ENCODE peak calls at places on chromosomes 7 and 10, in four cellular contexts. S is transverse colon, N is prostate gland, W is psoas muscle. R is an unnamed sample.

GRCh38 chr10:56090914-56091540 is 270.0 kb downstream of the ZWINT start:
- DNase-seq in S (no peak), W (no peak), N (no peak), R (no peak)

GRCh38 chr7:47493971-47494370 is 87.9 kb downstream of the TNS3 start:
- DNase-seq in N (no peak), W (no peak), S (no peak), R (no peak)

GRCh38 chr7:47045169-47045568 is 536.7 kb downstream of the TNS3 start:
- DNase-seq in N (peak), S (no peak), W (peak), R (peak)

GRCh38 chr7:157560258-157560654 is 223.5 kb downstream of the DNAJB6 start:
- DNase-seq in S (no peak), N (no peak), W (no peak), R (peak)

GRCh38 chr7:138325434-138325833 is 134.6 kb upstream of the TRIM24 start:
- DNase-seq in N (no peak), S (no peak), W (no peak), R (no peak)

GRCh38 chr10:94747137-94747536 is 15.3 kb upstream of the CYP2C19 start:
- DNase-seq in S (no peak), N (no peak), W (no peak), R (no peak)

GRCh38 chr7:79897166-79897565 is 237.5 kb upstream of the GNAI1 start:
- DNase-seq in W (no peak), N (no peak), S (no peak), R (no peak)

GRCh38 chr10:31101123-31101522 is 69.5 kb upstream of the ZNF438 start:
- DNase-seq in W (no peak), S (no peak), N (no peak), R (no peak)

GRCh38 chr7:72268826-72269225 is 143.3 kb downstream of the CALN1 start:
- DNase-seq in W (no peak), S (no peak), N (no peak), R (no peak)

GRCh38 chr10:117544729-117545140 is 2.2 kb downstream of the EMX2 start:
- DNase-seq in N (no peak), S (no peak), W (no peak), R (no peak)

GRCh38 chr10:100970914-100971811 is 1.9 kb downstream of the SEMA4G start:
- DNase-seq in S (peak), W (peak), N (no peak), R (no peak)

GRCh38 chr7:125316451-125316850 is 386.8 kb upstream of the POT1 start:
- DNase-seq in N (no peak), S (no peak), W (no peak), R (no peak)

GRCh38 chr7:122092964-122093797 is 50.9 kb downstream of the AASS start:
- DNase-seq in S (peak), N (peak), W (peak), R (peak)

GRCh38 chr7:102122026-102122425 is 164.6 kb upstream of the SH2B2 start:
- DNase-seq in N (no peak), W (no peak), S (no peak), R (no peak)

GRCh38 chr7:34162676-34163075 is 257.3 kb downstream of the BMPER start:
- DNase-seq in N (no peak), S (no peak), W (no peak), R (no peak)

GRCh38 chr10:7397049-7397448 is 13.8 kb downstream of the SFMBT2 start:
- DNase-seq in W (no peak), N (no peak), S (no peak), R (no peak)

GRCh38 chr7:80548790-80549530 is 37.1 kb upstream of the GNAT3 start:
- DNase-seq in W (no peak), N (no peak), S (no peak), R (no peak)

GRCh38 chr7:100401811-100402210 is 26.7 kb downstream of the ZCWPW1 start:
- DNase-seq in W (no peak), S (no peak), N (no peak), R (no peak)

GRCh38 chr10:84683550-84683949 is 355.2 kb downstream of the CCSER2 start:
- DNase-seq in S (no peak), N (no peak), W (no peak), R (no peak)

GRCh38 chr10:86303626-86304025 is 63.0 kb downstream of the GRID1 start:
- DNase-seq in N (no peak), S (no peak), W (no peak), R (no peak)

GRCh38 chr7:70579397-70580097 is 552.4 kb upstream of the GALNT17 start:
- DNase-seq in N (no peak), W (no peak), S (no peak), R (no peak)

GRCh38 chr7:137771679-137772078 is 75.1 kb downstream of the DGKI start:
- DNase-seq in W (no peak), S (no peak), N (no peak), R (no peak)

GRCh38 chr7:5582532-5582935 is 158.9 kb upstream of the TNRC18 start:
- DNase-seq in S (no peak), W (no peak), N (no peak), R (no peak)

GRCh38 chr7:94049615-94050014 is 45.5 kb upstream of the BET1 start:
- DNase-seq in N (no peak), W (no peak), S (no peak), R (no peak)

GRCh38 chr10:100828744-100829102 is 83.3 kb downstream of the PAX2 start:
- DNase-seq in S (no peak), N (no peak), W (no peak), R (no peak)

GRCh38 chr7:157527235-157527634 is 190.4 kb downstream of the DNAJB6 start:
- DNase-seq in S (no peak), W (peak), N (no peak), R (no peak)

GRCh38 chr7:3641556-3641955 is 340.5 kb downstream of the SDK1 start:
- DNase-seq in N (no peak), W (no peak), S (no peak), R (no peak)

GRCh38 chr10:130801276-130801675 is 510.2 kb downstream of the TCERG1L start:
- DNase-seq in N (no peak), S (no peak), W (no peak), R (no peak)

GRCh38 chr10:29239569-29240472 is 49.0 kb upstream of the LYZL1 start:
- DNase-seq in S (no peak), N (no peak), W (no peak), R (no peak)
- TF ChIP-seq CTCF in S (no peak), N (peak), W (peak), R (no peak)

DNA sequence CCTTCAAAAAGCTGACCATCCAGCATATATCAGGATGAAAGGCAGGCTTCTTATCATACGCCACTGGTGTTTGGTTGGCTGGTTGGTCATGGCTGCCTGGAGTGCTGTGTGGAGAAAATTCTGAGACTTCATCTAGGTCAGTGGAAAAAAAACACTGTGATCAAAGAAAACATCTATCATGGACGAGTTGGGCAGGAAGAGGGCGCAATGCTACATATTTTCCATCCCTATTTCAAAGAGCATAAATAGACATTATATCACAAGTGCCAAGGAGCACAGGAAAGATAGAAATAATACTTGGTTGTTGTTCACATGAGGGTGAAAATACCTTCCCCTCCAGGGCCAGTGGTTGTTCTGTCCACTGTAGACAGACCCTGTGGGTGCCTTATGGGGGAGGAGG is 128.4 kb upstream of the PLPP4 start:
- DNase-seq in W (no peak), S (no peak), N (no peak), R (no peak)
- TF ChIP-seq CTCF in W (no peak), S (no peak), N (no peak), R (no peak)

GRCh38 chr7:20158684-20159083 is 58.5 kb downstream of the MACC1 start:
- DNase-seq in W (no peak), N (no peak), S (no peak), R (no peak)
- TF ChIP-seq CTCF in W (no peak), N (peak), S (peak), R (peak)

GRCh38 chr7:31123726-31124125 is 71.6 kb downstream of the ADCYAP1R1 start:
- DNase-seq in N (no peak), W (no peak), S (no peak), R (no peak)

GRCh38 chr7:31123317-31123716 is 71.2 kb downstream of the ADCYAP1R1 start:
- DNase-seq in W (no peak), N (no peak), S (no peak), R (no peak)

GRCh38 chr7:31125171-31125570 is 73.1 kb downstream of the ADCYAP1R1 start:
- DNase-seq in W (no peak), S (no peak), N (no peak), R (no peak)

GRCh38 chr7:31129067-31129466 is 77.0 kb downstream of the ADCYAP1R1 start:
- DNase-seq in S (no peak), W (no peak), N (no peak), R (no peak)

DNA sequence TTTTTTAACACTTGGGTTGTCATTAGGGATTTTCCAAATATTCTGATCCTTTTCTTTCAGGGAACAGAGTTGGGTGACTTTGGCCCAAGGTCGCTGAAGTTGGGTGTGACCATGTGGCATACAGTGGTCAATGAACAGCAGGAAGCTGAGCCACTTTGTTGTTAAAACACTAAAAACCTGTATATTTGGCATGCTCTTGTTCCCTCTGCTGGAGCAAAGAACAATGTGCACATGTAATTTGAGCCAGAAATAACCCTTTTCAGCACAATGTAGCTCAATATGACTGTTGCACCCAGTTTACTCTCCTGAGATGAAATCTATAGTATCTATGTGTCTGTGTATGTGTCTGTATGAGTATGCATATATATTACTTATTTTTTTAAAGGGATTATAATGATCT is 74.9 kb downstream of the ADCYAP1R1 start:
- DNase-seq in N (no peak), W (no peak), S (no peak), R (no peak)
- TF ChIP-seq CTCF in N (no peak), W (no peak), S (no peak), R (no peak)

GRCh38 chr10:97217299-97217698 is 31.5 kb upstream of the SLIT1 start:
- DNase-seq in W (no peak), S (no peak), N (no peak), R (no peak)

GRCh38 chr10:97224483-97225435 is 39.0 kb upstream of the SLIT1 start:
- DNase-seq in S (no peak), W (no peak), N (no peak), R (no peak)

GRCh38 chr10:97226398-97226797 is 40.6 kb upstream of the SLIT1 start:
- DNase-seq in N (no peak), W (no peak), S (no peak), R (no peak)

GRCh38 chr10:97220371-97220770 is 34.6 kb upstream of the SLIT1 start:
- DNase-seq in W (no peak), S (no peak), N (no peak), R (no peak)

GRCh38 chr10:97222346-97222961 is 36.7 kb upstream of the SLIT1 start:
- DNase-seq in W (no peak), N (no peak), S (no peak), R (no peak)
- TF ChIP-seq CTCF in W (no peak), N (no peak), S (no peak), R (no peak)

GRCh38 chr7:41104621-41105020 is 598.3 kb downstream of the INHBA start:
- DNase-seq in W (no peak), S (no peak), N (no peak), R (no peak)
- TF ChIP-seq CTCF in W (no peak), S (no peak), N (no peak), R (no peak)

DNA sequence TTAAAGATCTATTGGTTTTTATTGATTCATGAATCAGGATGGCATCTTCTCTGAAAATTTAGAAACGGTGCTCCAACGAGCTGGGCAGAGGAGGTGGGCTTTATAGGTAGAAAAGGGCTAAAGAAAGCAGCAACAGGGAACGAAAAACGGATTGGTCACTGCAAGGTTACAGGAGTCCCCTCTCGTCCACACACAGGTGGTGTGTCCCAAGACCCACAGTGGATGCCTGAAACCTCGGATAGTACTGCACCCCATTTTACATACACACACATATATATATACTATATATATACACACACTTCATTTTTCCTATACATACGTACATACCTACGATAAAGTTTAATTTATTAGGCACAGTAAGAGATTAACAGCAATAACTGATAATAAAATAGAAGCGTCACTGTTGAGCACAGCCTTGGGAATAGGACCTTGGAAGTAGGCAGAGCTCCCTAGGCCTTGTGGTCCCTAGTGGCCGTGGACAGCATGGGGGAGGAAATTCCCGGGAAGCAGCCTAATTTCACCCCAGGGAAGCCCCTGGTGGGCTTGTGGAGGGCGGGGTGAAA is 737 bp upstream of the NUB1 start:
- DNase-seq in N (no peak), W (no peak), S (no peak), R (no peak)
- TF ChIP-seq CTCF in N (no peak), W (no peak), S (no peak), R (peak)

GRCh38 chr7:36047254-36047653 is 105.8 kb upstream of the EEPD1 start:
- DNase-seq in W (no peak), N (no peak), S (no peak), R (no peak)
- TF ChIP-seq CTCF in W (peak), N (no peak), S (no peak), R (no peak)

GRCh38 chr10:74662635-74663034 is 163.8 kb upstream of the KAT6B start:
- DNase-seq in S (no peak), W (no peak), N (no peak), R (no peak)

GRCh38 chr10:74652664-74653063 is 173.7 kb upstream of the KAT6B start:
- DNase-seq in S (no peak), N (no peak), W (no peak), R (no peak)

DNA sequence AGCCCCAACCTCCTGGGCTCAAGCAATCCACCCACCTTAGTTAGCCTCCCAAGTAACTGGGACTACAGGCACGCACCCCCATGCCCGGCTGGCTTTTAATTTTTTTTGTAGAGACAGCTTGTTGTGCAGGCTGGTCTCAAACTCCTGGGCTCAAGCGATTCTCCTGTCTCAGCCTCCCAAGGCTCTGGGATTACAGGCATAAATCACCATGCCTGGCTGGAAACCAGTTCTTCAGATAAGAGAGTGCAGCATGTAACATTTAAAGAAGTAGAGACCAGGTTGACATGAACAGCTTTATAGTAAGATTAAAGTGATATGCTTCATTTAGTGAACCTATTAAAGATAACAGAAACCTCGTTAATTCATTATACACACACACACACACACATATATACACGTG is 167.9 kb upstream of the KAT6B start:
- DNase-seq in W (no peak), S (no peak), N (no peak), R (no peak)
- TF ChIP-seq CTCF in W (no peak), S (no peak), N (no peak), R (no peak)

R was measured in tibial artery.